ENCODE peak calls at places on chromosomes 6 and 20, in six cellular contexts. R is HCT116, C is astrocyte, Z is mesendoderm, Y is neuronal stem cell, B is upper lobe of right lung. L is an unnamed sample. For H3K4me1, the result is how much of the 10 kb centered on the place peaks cover.

GRCh38 chr20:12199703-12200102 is 282.0 kb downstream of the BTBD3 start:
- DNase-seq in R (no peak), C (no peak), Z (peak), Y (no peak), B (no peak), L (no peak)

GRCh38 chr20:58102744-58103516 is 125.5 kb downstream of the ANKRD60 start:
- DNase-seq in R (no peak), C (peak), Z (no peak), Y (no peak), B (no peak), L (no peak)

GRCh38 chr20:2156666-2157624 is 55.3 kb downstream of the STK35 start:
- DNase-seq in R (no peak), C (no peak), Z (no peak), Y (no peak), B (no peak), L (no peak)

GRCh38 chr6:150328744-150329400 is 39.9 kb upstream of the IYD start:
- DNase-seq in R (no peak), C (no peak), Z (no peak), Y (no peak), B (no peak), L (no peak)

GRCh38 chr6:110858562-110859214 is 15.9 kb upstream of the AMD1 start:
- DNase-seq in R (no peak), C (no peak), Z (no peak), Y (no peak), B (peak), L (no peak)

GRCh38 chr20:7087803-7088202 is 320.3 kb downstream of the BMP2 start:
- DNase-seq in R (no peak), C (no peak), Z (no peak), Y (no peak), B (no peak), L (no peak)

GRCh38 chr20:38357653-38358207 is 11.4 kb downstream of the LBP start:
- DNase-seq in R (no peak), C (no peak), Z (no peak), Y (no peak), B (no peak), L (no peak)

GRCh38 chr6:40585661-40586269 is 1.4 kb downstream of the LRFN2 start:
- DNase-seq in R (no peak), C (no peak), Z (peak), Y (peak), B (no peak), L (no peak)

GRCh38 chr6:34610819-34611477 is 54.8 kb upstream of the SPDEF start:
- DNase-seq in R (peak), C (peak), Z (no peak), Y (no peak), B (no peak), L (peak)

GRCh38 chr6:65943548-65943947 is 236.5 kb upstream of the EYS start:
- DNase-seq in R (no peak), C (no peak), Z (no peak), Y (no peak), B (no peak), L (no peak)

GRCh38 chr6:162612613-162613012 is 115.0 kb downstream of the PRKN start:
- DNase-seq in R (no peak), C (no peak), Z (no peak), Y (no peak), B (no peak), L (no peak)

GRCh38 chr6:154611847-154612246 is 101.4 kb upstream of the CNKSR3 start:
- DNase-seq in R (no peak), C (no peak), Z (no peak), Y (no peak), B (no peak), L (no peak)

GRCh38 chr20:35739294-35740163 is 2.5 kb downstream of the RBM39 start:
- DNase-seq in R (no peak), C (peak), Z (peak), Y (no peak), B (no peak), L (no peak)
- H3K4me1 ChIP-seq in R (under half), C (under half), Z (under half), Y (under half), B (half or more), L (under half)

GRCh38 chr20:25352746-25353145 is 37.9 kb downstream of the ABHD12 start:
- DNase-seq in R (no peak), C (no peak), Z (no peak), Y (no peak), B (no peak), L (no peak)

GRCh38 chr20:25353754-25354705 is 36.6 kb downstream of the ABHD12 start:
- DNase-seq in R (no peak), C (no peak), Z (no peak), Y (peak), B (no peak), L (no peak)

GRCh38 chr20:25355866-25356265 is 34.8 kb downstream of the ABHD12 start:
- DNase-seq in R (no peak), C (no peak), Z (no peak), Y (no peak), B (no peak), L (no peak)

GRCh38 chr20:25355191-25355590 is 35.4 kb downstream of the ABHD12 start:
- DNase-seq in R (no peak), C (no peak), Z (no peak), Y (no peak), B (no peak), L (no peak)

DNA sequence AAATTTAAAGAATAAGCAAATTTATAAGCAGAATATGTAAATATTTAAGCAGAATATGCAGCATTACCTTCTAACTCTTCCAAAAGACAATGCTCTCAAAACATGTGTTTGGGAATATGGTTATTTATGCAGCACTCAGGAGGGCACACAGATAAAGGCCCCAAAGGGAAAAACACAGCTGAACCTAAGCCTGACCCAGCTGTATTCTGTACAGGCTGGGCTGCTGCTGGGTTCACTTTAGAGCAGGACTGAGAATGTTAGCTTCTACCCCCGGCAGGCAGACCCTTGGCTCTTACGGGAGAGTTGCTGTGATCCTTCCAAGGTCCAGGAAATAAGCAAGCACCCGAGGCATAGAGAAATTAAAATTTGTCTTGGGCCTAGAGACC is 37.3 kb downstream of the ABHD12 start:
- DNase-seq in R (no peak), C (no peak), Z (no peak), Y (no peak), B (no peak), L (no peak)
- H3K27ac ChIP-seq in R (no peak), C (no peak), Z (no peak), Y (no peak), B (no peak), L (no peak)

DNA sequence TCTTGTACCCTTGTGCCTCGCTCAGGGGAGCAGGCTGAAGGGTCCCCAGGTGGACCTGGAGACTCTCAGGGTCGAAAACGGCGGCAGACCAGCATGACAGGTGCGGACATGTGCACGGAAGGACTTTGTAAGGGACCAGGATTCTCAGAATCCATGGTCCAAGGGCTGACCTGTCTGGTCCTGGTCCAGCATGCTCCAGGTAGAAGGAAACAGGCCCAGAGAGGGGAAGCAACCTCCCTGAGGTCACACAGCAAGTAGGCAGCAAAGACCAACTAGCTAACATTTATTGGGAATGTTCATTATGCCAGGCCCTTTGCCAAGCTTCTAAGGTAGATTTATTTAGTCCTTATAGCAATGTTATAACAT is 5.9 kb downstream of the CDKN1A start:
- DNase-seq in R (no peak), C (no peak), Z (no peak), Y (no peak), B (no peak), L (no peak)
- H3K4me1 ChIP-seq in R (under half), C (under half), Z (under half), Y (under half), B (under half), L (under half)

GRCh38 chr6:24439858-24440539 is 37.3 kb downstream of the MRS2 start:
- DNase-seq in R (no peak), C (no peak), Z (no peak), Y (no peak), B (no peak), L (no peak)
- H3K27ac ChIP-seq in R (no peak), C (no peak), Z (no peak), Y (no peak), B (no peak), L (no peak)

DNA sequence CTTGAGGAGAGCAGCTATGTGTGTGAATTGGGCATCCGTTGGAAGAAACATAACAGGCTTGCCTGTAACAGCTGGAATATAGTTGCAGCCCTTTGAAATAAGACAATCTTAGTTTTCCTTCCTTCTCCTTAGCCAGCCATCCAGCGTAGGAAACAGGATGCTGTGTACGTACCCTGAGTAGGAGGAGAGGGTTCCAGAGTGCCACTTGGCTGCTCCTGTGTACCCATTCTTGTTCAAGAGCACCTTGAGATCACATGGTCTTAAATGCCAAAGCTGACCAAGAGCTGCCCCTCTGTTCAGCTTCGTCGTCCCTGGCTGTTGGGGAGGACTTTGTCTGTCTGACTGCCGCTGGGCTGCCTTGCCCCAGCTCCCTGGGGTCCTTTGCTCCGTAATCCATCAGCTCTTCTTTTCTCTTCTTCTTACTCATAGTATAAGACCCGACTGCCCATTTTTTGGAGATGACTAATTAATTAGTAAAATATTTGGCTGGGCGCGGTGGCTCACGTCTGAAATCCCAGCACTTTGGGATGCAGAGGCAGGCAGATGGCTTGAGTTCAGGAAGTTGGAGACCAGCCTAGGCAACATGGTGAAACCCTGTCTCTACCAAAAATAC is 49.0 kb downstream of the RREB1 start:
- DNase-seq in R (no peak), C (peak), Z (no peak), Y (no peak), B (no peak), L (peak)
- H3K4me1 ChIP-seq in R (under half), C (under half), Z (under half), Y (under half), B (half or more), L (half or more)

GRCh38 chr20:5871720-5872410 is 78.5 kb downstream of the TRMT6 start:
- DNase-seq in R (no peak), C (no peak), Z (peak), Y (no peak), B (no peak), L (no peak)
- H3K27ac ChIP-seq in R (no peak), C (no peak), Z (no peak), Y (no peak), B (no peak), L (no peak)

DNA sequence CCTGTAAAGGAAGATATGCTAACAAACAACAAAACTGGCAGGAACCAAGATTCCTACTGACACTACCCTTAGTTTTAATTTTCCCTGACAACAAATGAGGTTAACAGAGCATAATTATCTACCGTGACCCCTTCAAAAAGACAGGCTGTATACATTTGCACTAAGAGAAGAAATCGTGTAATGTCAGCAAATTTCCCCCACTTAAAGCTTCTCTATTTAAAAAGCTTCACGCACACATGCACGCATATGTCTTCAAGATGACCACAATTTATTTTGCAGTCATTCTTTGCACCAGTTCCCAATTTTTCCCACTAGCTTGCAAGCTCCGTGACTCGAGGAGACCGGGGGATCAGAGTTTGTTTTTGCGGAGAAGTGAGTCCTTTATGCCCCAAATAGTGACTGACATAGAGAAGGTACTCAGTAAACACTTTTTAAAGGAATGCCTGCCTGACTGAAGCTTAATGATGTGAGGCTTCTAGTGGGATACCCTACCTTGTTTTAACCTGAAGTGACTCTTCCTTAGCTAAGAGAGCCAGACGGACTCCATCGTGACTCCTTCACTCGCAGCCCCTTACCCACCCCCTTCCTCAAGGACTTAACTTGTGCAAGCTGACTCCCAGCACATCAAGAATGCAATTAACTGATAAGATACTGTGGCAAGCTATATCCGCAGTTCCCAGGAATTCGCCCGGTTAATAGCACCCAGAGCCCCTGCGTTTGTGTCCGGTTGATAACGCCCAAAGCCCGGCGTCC is 9.3 kb upstream of the NQO2 start:
- DNase-seq in R (no peak), C (peak), Z (peak), Y (no peak), B (no peak), L (no peak)
- H3K4me1 ChIP-seq in R (under half), C (under half), Z (under half), Y (under half), B (under half), L (under half)

L was measured in SJSA1.